ENCODE peak calls at places on chromosomes 2 and 18, in seven cellular contexts. One of them, this sample, is unnamed.

GRCh38 chr2:122077114-122077513 is 321.7 kb downstream of the TSN start:
- DNase-seq in HCT116: no peak
- DNase-seq in GM12878: no peak
- DNase-seq in SK-N-SH: no peak
- DNase-seq in H1: no peak
- DNase-seq in HepG2: no peak
- DNase-seq in K562: no peak
- DNase-seq in this sample: no peak

GRCh38 chr18:74446631-74447403 is 10.3 kb downstream of the DIPK1C start:
- DNase-seq in HCT116: no peak
- DNase-seq in GM12878: no peak
- DNase-seq in SK-N-SH: no peak
- DNase-seq in H1: no peak
- DNase-seq in HepG2: no peak
- DNase-seq in K562: no peak
- DNase-seq in this sample: no peak

GRCh38 chr2:176830362-176830761 is 382.2 kb upstream of the HNRNPA3 start:
- DNase-seq in HCT116: no peak
- DNase-seq in GM12878: no peak
- DNase-seq in SK-N-SH: peak; percentile 51
- DNase-seq in H1: no peak
- DNase-seq in HepG2: peak; percentile 12
- DNase-seq in K562: peak; percentile 23
- DNase-seq in this sample: no peak

GRCh38 chr18:39701839-39702238 is 2136.2 kb upstream of the CELF4 start:
- DNase-seq in HCT116: peak; percentile 1
- DNase-seq in GM12878: no peak
- DNase-seq in SK-N-SH: no peak
- DNase-seq in H1: no peak
- DNase-seq in HepG2: peak; percentile 88
- DNase-seq in K562: no peak
- DNase-seq in this sample: no peak

GRCh38 chr2:224976629-224977525 is 65.4 kb downstream of the DOCK10 start:
- DNase-seq in HCT116: no peak
- DNase-seq in GM12878: no peak
- DNase-seq in SK-N-SH: no peak
- DNase-seq in H1: no peak
- DNase-seq in HepG2: no peak
- DNase-seq in K562: no peak
- DNase-seq in this sample: no peak

GRCh38 chr2:146730882-146731281 is 1113.9 kb upstream of the ACVR2A start:
- DNase-seq in HCT116: no peak
- DNase-seq in GM12878: no peak
- DNase-seq in SK-N-SH: no peak
- DNase-seq in H1: no peak
- DNase-seq in HepG2: no peak
- DNase-seq in K562: no peak
- DNase-seq in this sample: no peak

GRCh38 chr2:36415623-36416022 is 60.0 kb downstream of the CRIM1 start:
- DNase-seq in HCT116: no peak
- DNase-seq in GM12878: no peak
- DNase-seq in SK-N-SH: no peak
- DNase-seq in H1: no peak
- DNase-seq in HepG2: no peak
- DNase-seq in K562: no peak
- DNase-seq in this sample: no peak

GRCh38 chr2:8304821-8305766 is 376.8 kb upstream of the ID2 start:
- DNase-seq in HCT116: no peak
- DNase-seq in GM12878: no peak
- DNase-seq in SK-N-SH: no peak
- DNase-seq in H1: no peak
- DNase-seq in HepG2: no peak
- DNase-seq in K562: peak; percentile 50
- DNase-seq in this sample: no peak

GRCh38 chr18:12307871-12308385 is at the start of gene TUBB6:
- DNase-seq in HCT116: no peak
- DNase-seq in GM12878: no peak
- DNase-seq in SK-N-SH: peak; percentile 90
- DNase-seq in H1: no peak
- DNase-seq in HepG2: no peak
- DNase-seq in K562: peak; percentile 81
- DNase-seq in this sample: peak; percentile 58

GRCh38 chr2:39431592-39432316 is 5.3 kb downstream of the MAP4K3 start:
- DNase-seq in HCT116: no peak
- DNase-seq in GM12878: no peak
- DNase-seq in SK-N-SH: no peak
- DNase-seq in H1: no peak
- DNase-seq in HepG2: no peak
- DNase-seq in K562: no peak
- DNase-seq in this sample: no peak

GRCh38 chr18:48955528-48956261 is 4.9 kb upstream of the SMAD7 start:
- DNase-seq in HCT116: no peak
- DNase-seq in GM12878: no peak
- DNase-seq in SK-N-SH: no peak
- DNase-seq in H1: no peak
- DNase-seq in HepG2: no peak
- DNase-seq in K562: peak; percentile 32
- DNase-seq in this sample: no peak

GRCh38 chr2:237700583-237701032 is 73.2 kb downstream of the LRRFIP1 start:
- DNase-seq in HCT116: no peak
- DNase-seq in GM12878: peak; percentile 54
- DNase-seq in SK-N-SH: peak; percentile 44
- DNase-seq in H1: no peak
- DNase-seq in HepG2: no peak
- DNase-seq in K562: no peak
- DNase-seq in this sample: no peak

GRCh38 chr2:84782717-84783442 is 98.0 kb downstream of the TRABD2A start:
- DNase-seq in HCT116: no peak
- DNase-seq in GM12878: no peak
- DNase-seq in SK-N-SH: no peak
- DNase-seq in H1: no peak
- DNase-seq in HepG2: no peak
- DNase-seq in K562: no peak
- DNase-seq in this sample: no peak

GRCh38 chr2:227623225-227623624 is 5.9 kb downstream of the SCYGR4 start:
- DNase-seq in HCT116: no peak
- DNase-seq in GM12878: no peak
- DNase-seq in SK-N-SH: no peak
- DNase-seq in H1: no peak
- DNase-seq in HepG2: no peak
- DNase-seq in K562: no peak
- DNase-seq in this sample: no peak

GRCh38 chr2:406231-406630 is 118.3 kb upstream of the ALKAL2 start:
- DNase-seq in HCT116: no peak
- DNase-seq in GM12878: no peak
- DNase-seq in SK-N-SH: peak; percentile 4
- DNase-seq in H1: no peak
- DNase-seq in HepG2: no peak
- DNase-seq in K562: no peak
- DNase-seq in this sample: no peak

GRCh38 chr2:236085211-236085610 is 83.0 kb downstream of the GBX2 start:
- DNase-seq in HCT116: no peak
- DNase-seq in GM12878: no peak
- DNase-seq in SK-N-SH: no peak
- DNase-seq in H1: no peak
- DNase-seq in HepG2: no peak
- DNase-seq in K562: no peak
- DNase-seq in this sample: no peak

GRCh38 chr2:236083934-236084333 is 84.3 kb downstream of the GBX2 start:
- DNase-seq in HCT116: no peak
- DNase-seq in GM12878: no peak
- DNase-seq in SK-N-SH: no peak
- DNase-seq in H1: no peak
- DNase-seq in HepG2: no peak
- DNase-seq in K562: no peak
- DNase-seq in this sample: no peak

GRCh38 chr2:236086971-236087465 is 81.2 kb downstream of the GBX2 start:
- DNase-seq in HCT116: no peak
- DNase-seq in GM12878: no peak
- DNase-seq in SK-N-SH: no peak
- DNase-seq in H1: peak; percentile 31
- DNase-seq in HepG2: no peak
- DNase-seq in K562: no peak
- DNase-seq in this sample: no peak

GRCh38 chr2:236086403-236086970 is 81.7 kb downstream of the GBX2 start:
- DNase-seq in HCT116: no peak
- DNase-seq in GM12878: no peak
- DNase-seq in SK-N-SH: no peak
- DNase-seq in H1: no peak
- DNase-seq in HepG2: no peak
- DNase-seq in K562: no peak
- DNase-seq in this sample: no peak

GRCh38 chr2:236085647-236086046 is 82.5 kb downstream of the GBX2 start:
- DNase-seq in HCT116: no peak
- DNase-seq in GM12878: no peak
- DNase-seq in SK-N-SH: peak; percentile 67
- DNase-seq in H1: no peak
- DNase-seq in HepG2: no peak
- DNase-seq in K562: no peak
- DNase-seq in this sample: no peak
- TF ChIP-seq JUND in HCT116: no peak
- TF ChIP-seq JUND in GM12878: no peak
- TF ChIP-seq JUND in SK-N-SH: no peak
- TF ChIP-seq JUND in H1: no peak
- TF ChIP-seq JUND in HepG2: no peak
- TF ChIP-seq JUND in K562: no peak
- TF ChIP-seq JUND in this sample: no peak

GRCh38 chr2:217959723-217960122 is 43.1 kb downstream of the TNS1 start:
- DNase-seq in HCT116: no peak
- DNase-seq in GM12878: no peak
- DNase-seq in SK-N-SH: no peak
- DNase-seq in H1: no peak
- DNase-seq in HepG2: no peak
- DNase-seq in K562: no peak
- DNase-seq in this sample: no peak

GRCh38 chr2:217966399-217967068 is 36.3 kb downstream of the TNS1 start:
- DNase-seq in HCT116: no peak
- DNase-seq in GM12878: no peak
- DNase-seq in SK-N-SH: no peak
- DNase-seq in H1: no peak
- DNase-seq in HepG2: no peak
- DNase-seq in K562: no peak
- DNase-seq in this sample: no peak

GRCh38 chr2:217964658-217965161 is 38.1 kb downstream of the TNS1 start:
- DNase-seq in HCT116: no peak
- DNase-seq in GM12878: no peak
- DNase-seq in SK-N-SH: peak; percentile 51
- DNase-seq in H1: no peak
- DNase-seq in HepG2: no peak
- DNase-seq in K562: no peak
- DNase-seq in this sample: no peak

GRCh38 chr2:217960351-217960750 is 42.4 kb downstream of the TNS1 start:
- DNase-seq in HCT116: no peak
- DNase-seq in GM12878: no peak
- DNase-seq in SK-N-SH: no peak
- DNase-seq in H1: no peak
- DNase-seq in HepG2: no peak
- DNase-seq in K562: no peak
- DNase-seq in this sample: no peak

DNA sequence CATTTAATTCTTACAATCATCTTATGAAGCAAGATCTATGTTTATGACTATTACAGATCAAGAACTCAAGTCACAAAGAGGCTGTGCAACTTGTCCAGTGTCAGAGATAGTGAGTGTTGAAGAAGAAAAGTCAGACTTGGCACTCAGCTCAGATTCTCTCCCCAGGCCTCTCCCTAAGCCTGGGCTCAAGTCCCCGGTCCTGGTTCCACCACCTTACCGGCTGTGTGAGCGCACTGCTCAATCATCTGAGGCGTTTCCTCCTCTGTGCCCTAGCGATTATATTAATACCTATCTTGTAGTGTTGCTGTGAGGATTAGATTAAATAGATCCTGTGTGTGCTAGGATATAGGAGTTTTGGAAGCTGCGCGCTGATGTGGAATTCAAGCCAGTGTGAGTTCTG is 38.5 kb downstream of the TNS1 start:
- DNase-seq in HCT116: no peak
- DNase-seq in GM12878: no peak
- DNase-seq in SK-N-SH: no peak
- DNase-seq in H1: no peak
- DNase-seq in HepG2: no peak
- DNase-seq in K562: no peak
- DNase-seq in this sample: no peak
- TF ChIP-seq JUND in HCT116: no peak
- TF ChIP-seq JUND in GM12878: no peak
- TF ChIP-seq JUND in SK-N-SH: no peak
- TF ChIP-seq JUND in H1: no peak
- TF ChIP-seq JUND in HepG2: no peak
- TF ChIP-seq JUND in K562: no peak
- TF ChIP-seq JUND in this sample: no peak

GRCh38 chr2:218996937-218997336 is 3.7 kb upstream of the CRYBA2 start:
- DNase-seq in HCT116: no peak
- DNase-seq in GM12878: no peak
- DNase-seq in SK-N-SH: peak; percentile 85
- DNase-seq in H1: no peak
- DNase-seq in HepG2: no peak
- DNase-seq in K562: no peak
- DNase-seq in this sample: no peak

GRCh38 chr2:218995972-218996644 is 2.9 kb upstream of the CRYBA2 start:
- DNase-seq in HCT116: peak; percentile 67
- DNase-seq in GM12878: no peak
- DNase-seq in SK-N-SH: peak; percentile 96
- DNase-seq in H1: no peak
- DNase-seq in HepG2: peak; percentile 58
- DNase-seq in K562: peak; percentile 90
- DNase-seq in this sample: peak; percentile 87

GRCh38 chr2:218993345-218994315 is at the start of gene CRYBA2:
- DNase-seq in HCT116: no peak
- DNase-seq in GM12878: no peak
- DNase-seq in SK-N-SH: peak; percentile 16
- DNase-seq in H1: no peak
- DNase-seq in HepG2: no peak
- DNase-seq in K562: peak; percentile 42
- DNase-seq in this sample: no peak

GRCh38 chr2:218997730-218998129 is 4.5 kb upstream of the CRYBA2 start:
- DNase-seq in HCT116: no peak
- DNase-seq in GM12878: no peak
- DNase-seq in SK-N-SH: peak; percentile 80
- DNase-seq in H1: no peak
- DNase-seq in HepG2: no peak
- DNase-seq in K562: peak; percentile 26
- DNase-seq in this sample: no peak

DNA sequence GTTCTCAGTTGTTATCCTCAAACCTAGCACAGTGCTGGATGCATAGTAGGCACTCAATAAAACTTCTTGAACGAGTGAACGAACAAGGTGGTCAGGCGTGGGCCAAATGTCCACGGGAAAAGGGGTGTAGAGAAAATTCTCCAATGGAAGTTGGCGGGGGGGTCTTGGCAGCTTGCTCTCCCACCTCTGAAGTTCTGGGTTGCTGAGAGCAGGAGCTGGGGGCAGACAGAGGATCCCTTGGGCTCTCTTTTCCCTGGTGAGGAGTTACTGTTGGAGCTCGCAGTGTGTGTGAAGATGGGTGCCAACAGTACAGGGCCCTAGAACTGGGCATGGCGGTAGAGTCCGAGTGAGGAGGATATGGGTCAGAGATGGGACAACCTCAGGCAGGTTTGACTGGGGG is 2.3 kb upstream of the CRYBA2 start:
- DNase-seq in HCT116: no peak
- DNase-seq in GM12878: no peak
- DNase-seq in SK-N-SH: no peak
- DNase-seq in H1: no peak
- DNase-seq in HepG2: no peak
- DNase-seq in K562: no peak
- DNase-seq in this sample: no peak
- TF ChIP-seq JUND in HCT116: no peak
- TF ChIP-seq JUND in GM12878: no peak
- TF ChIP-seq JUND in SK-N-SH: no peak
- TF ChIP-seq JUND in H1: no peak
- TF ChIP-seq JUND in HepG2: no peak
- TF ChIP-seq JUND in K562: no peak
- TF ChIP-seq JUND in this sample: no peak

GRCh38 chr2:149645391-149645790 is 57.8 kb upstream of the MMADHC start:
- DNase-seq in HCT116: no peak
- DNase-seq in GM12878: no peak
- DNase-seq in SK-N-SH: no peak
- DNase-seq in H1: no peak
- DNase-seq in HepG2: no peak
- DNase-seq in K562: no peak
- DNase-seq in this sample: no peak
- TF ChIP-seq JUND in HCT116: no peak
- TF ChIP-seq JUND in GM12878: no peak
- TF ChIP-seq JUND in SK-N-SH: no peak
- TF ChIP-seq JUND in H1: no peak
- TF ChIP-seq JUND in HepG2: no peak
- TF ChIP-seq JUND in K562: no peak
- TF ChIP-seq JUND in this sample: no peak

This sample was measured in T47D.